ENCODE peak calls at places on chromosome 21, in eight cellular contexts. E is coronary artery, R is A549, L is fibroblast of lung, U is GM10248, S is endothelial cell of umbilical vein, T is GM20000, K is cardiac fibroblast. X is an unnamed sample.

GRCh38 chr21:20110368-20110767 is 887.8 kb upstream of the NCAM2 start:
- DNase-seq in E (no peak), R (no peak), L (no peak), U (no peak), S (no peak), T (no peak), K (no peak), X (no peak)

GRCh38 chr21:35206141-35207125 is 157.3 kb upstream of the RUNX1 start:
- DNase-seq in E (no peak), R (no peak), L (peak), U (peak), S (peak), T (peak), K (no peak), X (peak)

GRCh38 chr21:17674106-17674505 is 61.4 kb upstream of the BTG3 start:
- DNase-seq in E (no peak), R (no peak), L (no peak), U (no peak), S (no peak), T (no peak), K (no peak), X (no peak)

GRCh38 chr21:32597205-32597604 is 11.9 kb upstream of the TCP10L start:
- DNase-seq in E (no peak), R (peak), L (peak), U (no peak), S (peak), T (no peak), K (peak), X (no peak)

GRCh38 chr21:14376854-14377253 is 6.1 kb downstream of the HSPA13 start:
- DNase-seq in E (no peak), R (no peak), L (no peak), U (no peak), S (no peak), T (no peak), K (no peak), X (no peak)

GRCh38 chr21:35208810-35209517 is 159.9 kb upstream of the RUNX1 start:
- DNase-seq in E (no peak), R (no peak), L (peak), U (no peak), S (no peak), T (no peak), K (peak), X (no peak)

GRCh38 chr21:34021726-34022125 is 51.7 kb upstream of the MRPS6 start:
- DNase-seq in E (no peak), R (no peak), L (peak), U (no peak), S (no peak), T (no peak), K (no peak), X (no peak)

GRCh38 chr21:37804001-37804400 is 112.3 kb downstream of the KCNJ6 start:
- DNase-seq in E (no peak), R (no peak), L (no peak), U (no peak), S (no peak), T (no peak), K (no peak), X (no peak)

GRCh38 chr21:31500071-31500470 is 156.0 kb upstream of the TIAM1 start:
- DNase-seq in E (no peak), R (no peak), L (no peak), U (no peak), S (no peak), T (no peak), K (no peak), X (no peak)

GRCh38 chr21:35027558-35028450 is 21.3 kb downstream of the RUNX1 start:
- DNase-seq in E (peak), R (no peak), L (no peak), U (no peak), S (no peak), T (no peak), K (no peak), X (no peak)

GRCh38 chr21:38494688-38495087 is 3.6 kb downstream of the ERG start:
- DNase-seq in E (no peak), R (no peak), L (peak), U (no peak), S (peak), T (no peak), K (no peak), X (no peak)

GRCh38 chr21:31326478-31327247 is 17.4 kb downstream of the TIAM1 start:
- DNase-seq in E (no peak), R (no peak), L (peak), U (peak), S (no peak), T (peak), K (peak), X (no peak)

GRCh38 chr21:44739316-44739715 is 27.9 kb upstream of the TSPEAR start:
- DNase-seq in E (no peak), R (no peak), L (no peak), U (no peak), S (no peak), T (no peak), K (no peak), X (no peak)

GRCh38 chr21:44741921-44742320 is 30.5 kb upstream of the TSPEAR start:
- DNase-seq in E (no peak), R (no peak), L (no peak), U (no peak), S (no peak), T (no peak), K (no peak), X (no peak)

GRCh38 chr21:44738621-44739020 is 27.2 kb upstream of the TSPEAR start:
- DNase-seq in E (no peak), R (no peak), L (no peak), U (no peak), S (no peak), T (no peak), K (no peak), X (no peak)

GRCh38 chr21:44740721-44741120 is 29.3 kb upstream of the TSPEAR start:
- DNase-seq in E (no peak), R (no peak), L (no peak), U (no peak), S (no peak), T (no peak), K (no peak), X (no peak)

DNA sequence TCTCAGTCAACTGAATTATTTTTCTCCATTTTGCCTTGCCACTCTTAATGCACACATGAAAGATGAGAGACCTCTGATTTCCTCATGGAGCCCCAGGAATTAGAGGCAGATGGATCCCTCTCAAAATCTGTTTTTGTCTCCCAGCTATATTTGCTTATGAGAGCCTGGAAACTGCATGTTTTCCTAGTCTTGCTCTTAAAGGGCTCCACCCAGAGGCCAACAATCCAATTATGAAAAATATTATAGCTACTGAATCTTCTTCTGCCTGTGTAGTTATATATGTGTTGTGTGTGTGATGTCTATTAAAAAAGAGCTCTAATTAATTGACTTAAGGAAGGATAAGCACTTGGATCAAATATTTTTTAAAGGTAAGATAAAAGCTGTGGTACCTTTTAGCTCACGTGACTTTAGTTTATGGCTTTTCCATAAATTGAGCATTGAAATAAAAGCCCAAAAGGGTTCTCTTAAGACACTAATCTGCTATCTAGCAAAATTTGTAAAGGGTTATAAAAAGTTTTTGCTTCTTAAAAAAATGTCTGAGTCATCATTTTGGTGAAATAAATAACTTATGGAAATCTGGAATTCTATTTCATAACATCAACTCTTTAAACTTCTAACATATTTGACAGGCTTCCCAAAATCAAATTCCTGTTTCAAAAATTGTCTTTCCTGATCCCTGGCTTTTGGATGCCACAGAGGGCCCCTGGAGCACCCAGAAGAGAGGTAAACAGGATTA is 31.2 kb upstream of the TSPEAR start:
- DNase-seq in E (no peak), R (no peak), L (no peak), U (no peak), S (peak), T (no peak), K (peak), X (no peak)
- TF ChIP-seq CTCF in E (no peak), R (peak), L (peak), U (peak), S (peak), T (no peak), K (peak), X (no peak)

GRCh38 chr21:45392206-45392971 is 12.6 kb upstream of the COL18A1 start:
- DNase-seq in E (no peak), R (no peak), L (no peak), U (no peak), S (no peak), T (no peak), K (no peak), X (no peak)

GRCh38 chr21:45396620-45396995 is 8.4 kb upstream of the COL18A1 start:
- DNase-seq in E (no peak), R (no peak), L (no peak), U (no peak), S (no peak), T (no peak), K (no peak), X (no peak)

GRCh38 chr21:45391743-45392079 is 13.3 kb upstream of the COL18A1 start:
- DNase-seq in E (no peak), R (no peak), L (no peak), U (no peak), S (no peak), T (no peak), K (no peak), X (no peak)

GRCh38 chr21:45393021-45393420 is 11.9 kb upstream of the COL18A1 start:
- DNase-seq in E (no peak), R (no peak), L (no peak), U (no peak), S (no peak), T (no peak), K (no peak), X (no peak)

DNA sequence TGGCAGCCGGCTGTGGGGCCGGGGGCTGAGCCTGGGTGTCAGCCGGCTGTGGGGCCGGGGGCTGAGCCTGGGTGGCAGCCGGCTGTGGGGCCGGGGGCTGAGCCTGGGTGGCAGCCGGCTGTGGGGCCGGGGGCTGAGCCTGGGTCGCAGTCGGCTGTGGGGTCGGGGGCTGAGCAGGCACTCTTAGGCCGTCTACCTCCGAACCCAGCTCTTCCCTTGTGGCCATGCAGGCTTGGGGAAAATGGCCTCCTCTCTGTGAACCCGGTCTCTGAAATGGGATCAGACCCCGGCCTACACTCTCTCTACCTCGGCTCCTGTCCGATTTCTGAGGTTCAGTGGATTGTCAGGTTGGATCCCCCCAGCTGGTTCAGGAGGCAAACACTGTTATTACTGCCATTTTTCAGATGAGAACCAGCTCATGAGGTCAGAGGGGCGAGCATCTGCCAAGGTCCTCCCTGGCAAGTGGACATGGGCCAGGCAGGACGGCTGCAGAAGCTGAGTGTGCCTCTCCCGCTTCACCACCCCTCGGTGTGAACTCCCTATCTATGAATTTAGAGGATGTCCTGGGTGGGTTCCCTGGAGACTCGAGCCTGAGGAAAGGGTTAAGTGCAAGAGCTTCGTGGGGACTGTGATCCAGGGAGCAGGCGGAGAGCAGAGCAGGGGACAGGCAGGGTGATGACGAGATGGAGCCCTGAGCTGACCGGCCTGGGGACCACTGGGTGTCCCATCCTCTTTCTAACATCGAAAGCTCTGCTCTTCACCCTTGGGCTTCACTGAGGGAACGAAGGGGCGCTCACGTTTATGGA is 10.9 kb upstream of the COL18A1 start:
- DNase-seq in E (no peak), R (no peak), L (no peak), U (no peak), S (no peak), T (no peak), K (no peak), X (no peak)
- TF ChIP-seq CTCF in E (no peak), R (no peak), L (no peak), U (no peak), S (no peak), T (no peak), K (no peak), X (no peak)

GRCh38 chr21:25637846-25638245 is 1.2 kb upstream of the JAM2 start:
- DNase-seq in E (no peak), R (no peak), L (no peak), U (no peak), S (no peak), T (no peak), K (no peak), X (no peak)

GRCh38 chr21:25639922-25640670 is 1.0 kb downstream of the JAM2 start:
- DNase-seq in E (no peak), R (no peak), L (peak), U (peak), S (peak), T (peak), K (no peak), X (peak)

GRCh38 chr21:25638634-25639166 is 358 bp upstream of the JAM2 start:
- DNase-seq in E (no peak), R (no peak), L (peak), U (no peak), S (peak), T (peak), K (peak), X (no peak)

GRCh38 chr21:25640671-25641292 is 1.7 kb downstream of the JAM2 start:
- DNase-seq in E (no peak), R (no peak), L (no peak), U (no peak), S (no peak), T (no peak), K (no peak), X (no peak)

GRCh38 chr21:25639167-25639921 is at the start of gene JAM2:
- DNase-seq in E (no peak), R (no peak), L (peak), U (peak), S (no peak), T (peak), K (peak), X (peak)
- TF ChIP-seq CTCF in E (peak), R (no peak), L (peak), U (peak), S (peak), T (peak), K (peak), X (peak)

GRCh38 chr21:41133896-41134522 is 34.0 kb upstream of the BACE2 start:
- DNase-seq in E (no peak), R (peak), L (peak), U (peak), S (peak), T (peak), K (peak), X (no peak)
- TF ChIP-seq CTCF in E (peak), R (peak), L (peak), U (peak), S (peak), T (peak), K (peak), X (peak)

DNA sequence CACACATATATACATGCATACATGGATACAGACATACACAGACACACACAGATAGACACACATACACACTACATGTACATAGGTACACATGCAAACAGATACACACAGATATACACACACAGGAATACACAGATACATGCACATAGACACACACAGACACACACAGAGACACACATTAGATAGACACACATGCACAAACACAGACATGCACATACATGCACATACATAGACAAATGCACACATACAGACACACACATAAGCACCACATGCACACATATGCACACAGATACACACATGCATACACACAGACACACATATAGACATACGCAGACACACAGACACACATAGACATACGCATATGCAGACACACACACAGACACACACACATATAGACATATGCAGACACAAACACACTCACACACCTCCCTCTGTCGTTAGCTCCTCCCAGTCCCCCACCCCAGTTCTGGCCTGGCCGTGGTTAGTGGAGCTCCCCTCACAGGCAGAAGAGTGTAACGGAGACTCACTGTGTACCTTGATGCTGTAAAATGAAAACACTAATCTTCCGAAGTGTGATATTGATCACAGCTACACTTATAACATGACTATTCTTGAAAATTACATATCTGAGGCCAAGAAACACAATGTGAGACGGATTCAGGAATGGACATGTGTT is 7.6 kb downstream of the UBASH3A start:
- DNase-seq in E (no peak), R (no peak), L (no peak), U (no peak), S (no peak), T (no peak), K (no peak), X (no peak)
- TF ChIP-seq CTCF in E (no peak), R (peak), L (no peak), U (no peak), S (no peak), T (peak), K (no peak), X (no peak)

GRCh38 chr21:45926281-45926680 is 55.3 kb upstream of the COL6A1 start:
- DNase-seq in E (no peak), R (no peak), L (no peak), U (no peak), S (no peak), T (no peak), K (peak), X (no peak)
- TF ChIP-seq CTCF in E (no peak), R (no peak), L (peak), U (no peak), S (no peak), T (no peak), K (peak), X (no peak)

DNA sequence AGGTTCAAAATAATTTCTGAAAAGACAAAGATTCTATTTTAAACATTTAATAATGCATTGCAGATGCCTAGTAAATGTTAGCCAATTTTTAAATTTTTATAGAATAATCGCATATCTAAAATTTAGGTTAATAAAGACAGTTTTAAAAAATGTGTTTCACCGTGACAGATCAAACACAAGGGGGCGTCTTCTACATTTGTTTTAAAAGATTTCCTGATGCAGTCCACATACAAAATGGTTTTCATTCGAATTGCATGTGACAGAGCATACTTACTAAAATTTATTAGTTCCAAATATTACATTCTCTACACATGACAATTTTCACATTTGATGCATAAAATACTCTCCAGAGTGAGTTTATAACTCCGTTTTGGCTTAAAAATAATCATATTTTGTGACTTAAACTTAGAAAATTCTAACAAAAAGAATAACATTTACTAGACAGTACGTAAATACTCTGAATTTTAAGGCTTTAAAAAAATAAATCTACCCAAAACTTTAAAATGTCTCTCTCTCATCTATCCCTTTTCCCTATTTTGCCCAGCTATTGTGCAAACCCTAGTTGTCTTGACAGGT is 75.5 kb downstream of the ADAMTS1 start:
- DNase-seq in E (no peak), R (no peak), L (peak), U (no peak), S (peak), T (no peak), K (peak), X (no peak)
- TF ChIP-seq CTCF in E (no peak), R (no peak), L (peak), U (no peak), S (peak), T (no peak), K (peak), X (peak)

DNA sequence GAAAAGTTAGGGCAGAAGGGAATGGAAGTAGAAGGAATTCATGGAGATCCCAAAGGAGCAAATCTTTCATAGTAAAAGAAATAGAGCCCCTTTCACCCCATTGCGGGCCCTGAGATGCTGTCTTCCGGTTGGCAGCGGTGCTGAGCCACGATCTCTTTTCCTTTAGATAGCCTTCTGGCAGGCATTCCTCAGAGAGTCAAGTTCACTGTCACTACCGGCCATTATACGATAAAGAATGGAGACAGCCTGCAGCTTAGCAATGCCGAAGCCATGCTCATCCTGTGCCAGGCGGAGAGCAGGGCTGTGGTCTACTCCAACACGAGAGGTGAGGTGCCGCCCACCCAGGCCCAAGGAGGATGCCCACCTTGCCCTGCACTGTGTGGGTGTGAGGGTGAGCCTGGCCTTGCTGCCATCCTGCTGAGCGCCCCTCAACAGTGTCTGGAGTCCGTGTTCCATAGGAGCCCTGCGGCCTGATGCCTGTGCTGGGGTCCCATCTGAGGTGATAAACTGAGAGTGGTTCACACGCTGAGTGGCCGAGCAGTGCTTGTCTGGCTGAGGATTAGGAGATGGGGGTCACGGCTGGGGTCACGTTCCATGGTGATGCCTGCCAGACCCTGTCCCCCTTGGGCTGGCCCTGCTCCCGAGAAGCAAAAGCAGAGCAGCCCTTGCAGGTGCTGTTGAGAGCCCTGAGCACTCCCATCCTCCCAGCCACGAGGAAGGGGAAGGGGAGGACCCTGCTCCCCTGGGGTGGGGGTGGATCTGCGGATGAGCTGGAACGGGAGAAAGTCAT is 20.4 kb upstream of the PWP2 start:
- DNase-seq in E (peak), R (no peak), L (no peak), U (no peak), S (peak), T (no peak), K (no peak), X (no peak)
- TF ChIP-seq CTCF in E (no peak), R (no peak), L (no peak), U (no peak), S (no peak), T (no peak), K (no peak), X (no peak)

GRCh38 chr21:46425061-46425460 is 33.6 kb upstream of the DIP2A start:
- DNase-seq in E (no peak), R (no peak), L (no peak), U (no peak), S (no peak), T (no peak), K (no peak), X (peak)
- TF ChIP-seq CTCF in E (no peak), R (no peak), L (no peak), U (no peak), S (no peak), T (no peak), K (no peak), X (no peak)